ENCODE peak calls at places on chromosomes 2 and 18, in eight cellular contexts. I, M, E, B, K, S, G and C are unnamed samples.

GRCh38 chr2:184906160-184906559 is 307.8 kb downstream of the ZNF804A start:
- DNase-seq in I (no peak), M (no peak), E (no peak), B (no peak), K (no peak), S (no peak), G (no peak), C (no peak)

GRCh38 chr2:238120463-238121298 is 17.8 kb upstream of the KLHL30 start:
- DNase-seq in I (no peak), M (no peak), E (no peak), B (no peak), K (no peak), S (no peak), G (peak; percentile 23), C (no peak)

GRCh38 chr18:49716035-49716434 is 97.3 kb downstream of the ACAA2 start:
- DNase-seq in I (no peak), M (no peak), E (no peak), B (no peak), K (no peak), S (no peak), G (no peak), C (no peak)

GRCh38 chr2:131120815-131121317 is 15.7 kb downstream of the PLEKHB2 start:
- DNase-seq in I (no peak), M (no peak), E (no peak), B (no peak), K (no peak), S (no peak), G (no peak), C (no peak)

GRCh38 chr2:55155764-55156221 is 76.3 kb downstream of the CLHC1 start:
- DNase-seq in I (peak; percentile 80), M (peak; percentile 91), E (no peak), B (no peak), K (no peak), S (no peak), G (no peak), C (no peak)

GRCh38 chr2:229071292-229071976 is 199.7 kb downstream of the PID1 start:
- DNase-seq in I (no peak), M (peak; percentile 74), E (no peak), B (no peak), K (no peak), S (no peak), G (no peak), C (no peak)

GRCh38 chr2:181178823-181179412 is 198.5 kb downstream of the UBE2E3 start:
- DNase-seq in I (no peak), M (no peak), E (no peak), B (no peak), K (no peak), S (peak; percentile 57), G (no peak), C (no peak)

GRCh38 chr2:7655629-7656028 is 738.4 kb downstream of the RNF144A start:
- DNase-seq in I (no peak), M (no peak), E (no peak), B (no peak), K (no peak), S (no peak), G (no peak), C (no peak)

GRCh38 chr2:124561486-124561885 is 536.4 kb downstream of the CNTNAP5 start:
- DNase-seq in I (no peak), M (no peak), E (no peak), B (no peak), K (no peak), S (no peak), G (no peak), C (no peak)

GRCh38 chr2:134454931-134455330 is 201.1 kb downstream of the MGAT5 start:
- DNase-seq in I (no peak), M (no peak), E (no peak), B (no peak), K (no peak), S (no peak), G (no peak), C (no peak)

GRCh38 chr18:2627821-2628276 is 27.7 kb upstream of the SMCHD1 start:
- DNase-seq in I (no peak), M (no peak), E (no peak), B (peak; percentile 31), K (no peak), S (no peak), G (no peak), C (no peak)

GRCh38 chr2:200528228-200528627 is 2.2 kb downstream of the SGO2 start:
- DNase-seq in I (no peak), M (no peak), E (no peak), B (no peak), K (no peak), S (no peak), G (no peak), C (no peak)

GRCh38 chr18:79802298-79802697 is 4.6 kb downstream of the KCNG2 start:
- DNase-seq in I (no peak), M (no peak), E (no peak), B (no peak), K (no peak), S (no peak), G (no peak), C (no peak)

GRCh38 chr2:15947431-15947830 is 7.1 kb downstream of the MYCN start:
- DNase-seq in I (no peak), M (no peak), E (no peak), B (no peak), K (no peak), S (no peak), G (no peak), C (no peak)

GRCh38 chr18:55234366-55235093 is 275.3 kb upstream of the CCDC68 start:
- DNase-seq in I (no peak), M (peak; percentile 76), E (peak; percentile 31), B (peak; percentile 43), K (peak; percentile 93), S (peak; percentile 92), G (peak; percentile 60), C (peak; percentile 70)

GRCh38 chr2:173371023-173371422 is 16.4 kb downstream of the CDCA7 start:
- DNase-seq in I (no peak), M (no peak), E (no peak), B (no peak), K (no peak), S (no peak), G (no peak), C (no peak)

GRCh38 chr2:238278626-238279323 is 9.6 kb downstream of the PER2 start:
- DNase-seq in I (no peak), M (no peak), E (no peak), B (no peak), K (no peak), S (no peak), G (no peak), C (no peak)

GRCh38 chr2:75582840-75583239 is 22.1 kb upstream of the EVA1A start:
- DNase-seq in I (no peak), M (no peak), E (no peak), B (no peak), K (no peak), S (no peak), G (no peak), C (no peak)

GRCh38 chr2:104444392-104444791 is 409.5 kb upstream of the POU3F3 start:
- DNase-seq in I (no peak), M (peak; percentile 21), E (no peak), B (peak; percentile 44), K (no peak), S (no peak), G (no peak), C (no peak)

GRCh38 chr2:20925265-20925889 is 102.5 kb upstream of the LDAH start:
- DNase-seq in I (no peak), M (no peak), E (no peak), B (no peak), K (no peak), S (no peak), G (no peak), C (no peak)

GRCh38 chr2:206572725-206573124 is 69.6 kb upstream of the FAM237A start:
- DNase-seq in I (no peak), M (no peak), E (no peak), B (no peak), K (no peak), S (no peak), G (no peak), C (no peak)

GRCh38 chr2:197167608-197168287 is 142.8 kb downstream of the ANKRD44 start:
- DNase-seq in I (no peak), M (no peak), E (no peak), B (no peak), K (no peak), S (no peak), G (no peak), C (no peak)

DNA sequence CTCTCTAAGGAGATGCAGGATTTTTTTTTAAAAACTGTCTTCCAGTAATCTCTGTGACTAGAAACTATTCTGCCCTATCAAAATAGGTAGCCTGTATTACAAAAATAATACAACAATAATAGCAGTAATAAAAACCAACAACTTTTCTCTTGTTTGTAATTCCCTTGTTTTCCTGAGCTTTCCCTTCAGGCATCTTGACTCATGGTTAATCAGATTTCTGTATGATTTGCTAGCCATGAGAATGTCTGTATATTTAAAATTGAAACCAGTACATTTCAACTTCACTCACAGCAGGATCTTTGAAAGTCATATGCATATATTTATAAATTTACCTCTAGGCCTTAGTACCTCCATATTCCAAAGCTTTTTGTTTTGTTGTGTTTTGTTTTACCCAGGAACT is 38.2 kb downstream of the SLC4A10 start:
- DNase-seq in I (no peak), M (no peak), E (no peak), B (no peak), K (no peak), S (no peak), G (no peak), C (no peak)
- H3K4me3 ChIP-seq in I (no peak overlapping the region), M (no peak overlapping the region), E (no peak overlapping the region), B (no peak overlapping the region), K (no peak overlapping the region), S (no peak overlapping the region), G (no peak overlapping the region), C (no peak overlapping the region)

GRCh38 chr2:29014811-29015414 is 33.8 kb downstream of the TOGARAM2 start:
- DNase-seq in I (no peak), M (no peak), E (peak; percentile 19), B (no peak), K (peak; percentile 15), S (peak; percentile 49), G (peak; percentile 67), C (no peak)
- TF ChIP-seq CTCF in I (no peak), M (no peak), E (peak; percentile 34), B (peak; percentile 23), K (no peak), S (peak; percentile 19), G (no peak), C (no peak)

DNA sequence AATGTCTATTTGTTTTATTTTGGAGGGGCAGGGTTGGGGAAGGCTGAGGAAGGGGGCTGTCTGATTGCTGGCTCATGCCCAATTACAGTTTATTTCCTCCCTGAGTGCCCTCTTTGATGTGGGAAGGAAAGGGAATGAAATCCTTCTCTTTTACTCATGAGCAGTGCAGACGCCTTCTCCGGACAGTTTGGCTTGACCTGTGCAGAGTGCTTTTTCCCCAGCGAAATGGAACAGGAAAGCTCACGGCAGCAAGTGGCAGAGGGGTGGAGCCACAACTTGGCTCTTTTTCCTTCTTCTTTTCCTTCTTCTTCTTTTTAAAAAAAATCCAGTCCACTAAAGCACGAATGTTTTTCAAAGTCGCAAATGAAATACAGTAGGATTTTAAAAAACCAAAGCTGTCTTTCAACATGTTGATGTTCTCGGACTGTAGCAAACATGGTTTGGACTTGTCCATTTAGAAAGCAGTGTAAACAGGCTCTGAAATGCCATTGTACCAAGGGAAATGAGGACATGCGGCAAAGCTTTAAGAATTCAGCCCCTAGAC is 34.6 kb downstream of the RAB31 start:
- DNase-seq in I (no peak), M (peak; percentile 43), E (no peak), B (peak; percentile 42), K (no peak), S (no peak), G (no peak), C (no peak)
- H3K4me3 ChIP-seq in I (no peak overlapping the region), M (peak overlapping the region; percentile 6), E (no peak overlapping the region), B (no peak overlapping the region), K (no peak overlapping the region), S (no peak overlapping the region), G (no peak overlapping the region), C (no peak overlapping the region)

GRCh38 chr2:193847991-193848390 is 1653.3 kb upstream of the TMEFF2 start:
- DNase-seq in I (no peak), M (no peak), E (no peak), B (no peak), K (no peak), S (no peak), G (no peak), C (no peak)
- TF ChIP-seq CTCF in I (no peak), M (no peak), E (no peak), B (no peak), K (no peak), S (no peak), G (no peak), C (no peak)